ENCODE peak calls at places on chromosomes 5 and 9, in six cellular contexts. L is heart right ventricle, Y is left ventricle myocardium inferior, U is K562, Z is BE2C, M is AG09309. R is an unnamed sample.

GRCh38 chr5:148372331-148372730 is 11.4 kb upstream of the FBXO38 start:
- DNase-seq in Z (no peak), M (no peak), U (no peak), L (no peak), Y (no peak), R (no peak)

GRCh38 chr5:107455111-107455544 is 215.6 kb downstream of the EFNA5 start:
- DNase-seq in U (no peak), Y (no peak), Z (no peak), M (no peak), L (no peak), R (no peak)

GRCh38 chr9:128685636-128686489 is 3.2 kb upstream of the SET start:
- DNase-seq in L (no peak), M (no peak), Z (no peak), Y (no peak), U (no peak), R (no peak)

GRCh38 chr5:76337949-76338589 is 65.0 kb upstream of the IQGAP2 start:
- DNase-seq in Z (peak), M (no peak), Y (no peak), L (no peak), U (peak), R (peak)

GRCh38 chr5:169003721-169004481 is 297.0 kb downstream of the SLIT3 start:
- DNase-seq in U (no peak), L (no peak), M (no peak), Y (no peak), Z (peak), R (no peak)

GRCh38 chr5:41955432-41956024 is 30.4 kb downstream of the FBXO4 start:
- DNase-seq in Z (no peak), U (no peak), Y (no peak), M (no peak), L (no peak), R (no peak)

GRCh38 chr9:84819446-84819845 is 149.9 kb downstream of the NTRK2 start:
- DNase-seq in Y (no peak), U (peak), M (no peak), L (no peak), Z (no peak), R (no peak)

GRCh38 chr9:112629890-112630485 is 87.9 kb downstream of the INIP start:
- DNase-seq in Z (no peak), U (no peak), L (no peak), M (no peak), Y (no peak), R (no peak)

GRCh38 chr9:134167530-134167931 is 3.2 kb upstream of the RNU6ATAC start:
- DNase-seq in U (no peak), L (no peak), Z (no peak), M (no peak), Y (no peak), R (peak)

GRCh38 chr5:118646917-118647316 is 341.4 kb downstream of the DTWD2 start:
- DNase-seq in L (no peak), U (no peak), Z (no peak), Y (no peak), M (no peak), R (no peak)

GRCh38 chr9:4424891-4425290 is 65.4 kb upstream of the SLC1A1 start:
- DNase-seq in L (no peak), Z (no peak), M (no peak), U (no peak), Y (no peak), R (peak)

GRCh38 chr5:150258126-150258525 is 31.4 kb downstream of the CAMK2A start:
- DNase-seq in Z (no peak), Y (no peak), L (peak), M (no peak), U (no peak), R (no peak)

GRCh38 chr5:73232266-73233041 is 59.5 kb downstream of the TMEM174 start:
- DNase-seq in U (no peak), Y (no peak), L (no peak), M (no peak), Z (no peak), R (no peak)

GRCh38 chr5:54176066-54176835 is 134.1 kb downstream of the ARL15 start:
- DNase-seq in M (no peak), L (no peak), Z (no peak), Y (no peak), U (no peak), R (no peak)

GRCh38 chr5:34749431-34749872 is 89.5 kb upstream of the TTC23L start:
- DNase-seq in Z (no peak), M (peak), L (no peak), U (no peak), Y (no peak), R (peak)

GRCh38 chr5:138716456-138716924 is 36.7 kb upstream of the CTNNA1 start:
- DNase-seq in M (no peak), Z (peak), U (no peak), Y (no peak), L (no peak), R (peak)

GRCh38 chr5:135271533-135272310 is 127.3 kb downstream of the MACROH2A1 start:
- DNase-seq in Y (no peak), M (peak), U (peak), Z (no peak), L (no peak), R (peak)

GRCh38 chr9:131334568-131335105 is 45.1 kb downstream of the PLPP7 start:
- DNase-seq in U (peak), Z (peak), L (peak), Y (peak), M (no peak), R (no peak)

GRCh38 chr9:456365-456764 is 241.7 kb downstream of the DOCK8 start:
- DNase-seq in Z (no peak), U (no peak), L (peak), M (no peak), Y (peak), R (no peak)

GRCh38 chr5:91378683-91379601 is 4.2 kb downstream of the ARRDC3 start:
- DNase-seq in U (no peak), Z (no peak), M (no peak), Y (no peak), L (no peak), R (no peak)

GRCh38 chr9:114288233-114289051 is 34.5 kb upstream of the ORM1 start:
- DNase-seq in Z (no peak), Y (peak), L (no peak), U (no peak), M (no peak), R (peak)

GRCh38 chr5:85000671-85001070 is 616.0 kb upstream of the EDIL3 start:
- DNase-seq in U (no peak), L (no peak), Y (no peak), Z (no peak), M (no peak), R (no peak)

GRCh38 chr5:112757468-112758208 is 20.0 kb downstream of the APC start:
- DNase-seq in U (peak), L (no peak), M (no peak), Y (no peak), Z (no peak), R (peak)

GRCh38 chr5:1930501-1930879 is 47.8 kb upstream of the IRX4 start:
- DNase-seq in L (no peak), U (no peak), Y (no peak), Z (peak), M (no peak), R (no peak)

GRCh38 chr5:149416977-149417713 is 38.1 kb upstream of the IL17B start:
- DNase-seq in L (peak), Z (no peak), M (no peak), Y (no peak), U (no peak), R (no peak)

GRCh38 chr5:172525633-172526360 is 71.5 kb upstream of the SH3PXD2B start:
- DNase-seq in L (no peak), M (no peak), U (no peak), Z (no peak), Y (no peak), R (no peak)

GRCh38 chr5:180323929-180324632 is 29.1 kb downstream of the GFPT2 start:
- DNase-seq in M (no peak), U (no peak), L (no peak), Y (no peak), Z (no peak), R (peak)

GRCh38 chr9:88646539-88646938 is 111.6 kb downstream of the NXNL2 start:
- DNase-seq in M (no peak), L (no peak), U (no peak), Z (no peak), Y (no peak), R (no peak)

GRCh38 chr5:68673451-68674180 is 420.2 kb upstream of the SLC30A5 start:
- DNase-seq in Y (no peak), Z (peak), M (no peak), L (no peak), U (no peak), R (no peak)

GRCh38 chr5:14097998-14098471 is 45.1 kb upstream of the TRIO start:
- DNase-seq in M (peak), U (no peak), Y (no peak), Z (no peak), L (no peak), R (peak)

GRCh38 chr5:171485668-171486067 is 66.2 kb downstream of the FGF18 start:
- DNase-seq in Z (no peak), M (no peak), U (no peak), Y (no peak), L (no peak), R (no peak)

GRCh38 chr5:79241535-79241979 is 5.6 kb downstream of the JMY start:
- DNase-seq in M (no peak), Z (no peak), L (no peak), Y (no peak), U (no peak), R (no peak)

GRCh38 chr5:94613583-94613982 is 4.8 kb downstream of the KIAA0825 start:
- DNase-seq in M (no peak), L (no peak), U (peak), Z (peak), Y (no peak), R (peak)

DNA sequence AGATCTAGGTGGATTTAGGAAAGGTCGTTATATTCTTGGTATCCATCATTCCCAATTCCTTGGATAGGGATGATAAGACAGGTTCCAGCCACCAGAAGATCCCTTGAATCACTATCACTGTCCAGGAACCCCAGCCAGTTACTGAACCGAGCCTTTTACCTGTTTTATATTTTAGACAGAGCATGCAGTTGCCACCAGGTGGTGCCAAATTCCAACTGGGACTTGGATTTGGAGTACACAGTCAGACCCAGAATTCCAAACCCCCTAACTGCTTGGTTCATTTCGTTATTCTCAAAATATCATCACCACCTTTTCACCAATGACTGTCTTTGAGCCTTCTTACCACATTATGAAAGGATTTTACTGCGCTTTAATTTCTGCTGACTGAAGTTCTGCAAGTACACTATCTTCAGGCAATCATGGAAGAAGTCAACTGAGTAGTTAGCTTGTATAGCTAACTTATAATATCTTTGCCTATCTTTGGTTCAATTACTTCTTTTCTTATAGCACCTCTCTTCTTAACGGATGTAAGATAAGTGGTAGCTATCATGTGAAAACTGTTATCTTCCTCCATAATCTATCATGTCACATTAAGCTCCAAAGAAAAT is 191.8 kb downstream of the PRR16 start:
- DNase-seq in Z (peak), M (no peak), L (no peak), Y (no peak), U (peak), R (peak)
- TF ChIP-seq CTCF in Z (peak), M (peak), L (no peak), Y (peak), U (peak), R (peak)

GRCh38 chr9:22009563-22009867 is 410 bp upstream of the CDKN2B start:
- DNase-seq in Y (no peak), M (no peak), U (no peak), Z (no peak), L (no peak), R (no peak)
- H3K4me3 ChIP-seq in Y (peak), M (peak), U (no peak), Z (peak), L (peak), R (peak)

GRCh38 chr9:7094576-7094975 is 336.8 kb downstream of the KDM4C start:
- DNase-seq in M (no peak), Y (no peak), U (no peak), L (no peak), Z (no peak), R (no peak)

GRCh38 chr9:7093040-7093439 is 335.3 kb downstream of the KDM4C start:
- DNase-seq in Z (no peak), M (no peak), L (no peak), U (no peak), Y (no peak), R (no peak)

GRCh38 chr9:7097040-7097715 is 339.4 kb downstream of the KDM4C start:
- DNase-seq in U (no peak), M (no peak), Y (no peak), L (no peak), Z (no peak), R (no peak)

GRCh38 chr9:7095054-7095453 is 337.3 kb downstream of the KDM4C start:
- DNase-seq in L (no peak), Z (no peak), M (no peak), Y (no peak), U (no peak), R (no peak)

GRCh38 chr9:7094052-7094451 is 336.3 kb downstream of the KDM4C start:
- DNase-seq in U (no peak), Y (no peak), M (no peak), Z (peak), L (no peak), R (peak)
- TF ChIP-seq CTCF in U (peak), Y (peak), M (peak), Z (peak), L (no peak), R (peak)

GRCh38 chr5:65833780-65834179 is 92.6 kb upstream of the ERBIN start:
- DNase-seq in M (no peak), Y (no peak), L (no peak), Z (no peak), U (no peak), R (no peak)
- H3K4me3 ChIP-seq in M (no peak), Y (no peak), L (no peak), Z (no peak), U (no peak), R (no peak)

DNA sequence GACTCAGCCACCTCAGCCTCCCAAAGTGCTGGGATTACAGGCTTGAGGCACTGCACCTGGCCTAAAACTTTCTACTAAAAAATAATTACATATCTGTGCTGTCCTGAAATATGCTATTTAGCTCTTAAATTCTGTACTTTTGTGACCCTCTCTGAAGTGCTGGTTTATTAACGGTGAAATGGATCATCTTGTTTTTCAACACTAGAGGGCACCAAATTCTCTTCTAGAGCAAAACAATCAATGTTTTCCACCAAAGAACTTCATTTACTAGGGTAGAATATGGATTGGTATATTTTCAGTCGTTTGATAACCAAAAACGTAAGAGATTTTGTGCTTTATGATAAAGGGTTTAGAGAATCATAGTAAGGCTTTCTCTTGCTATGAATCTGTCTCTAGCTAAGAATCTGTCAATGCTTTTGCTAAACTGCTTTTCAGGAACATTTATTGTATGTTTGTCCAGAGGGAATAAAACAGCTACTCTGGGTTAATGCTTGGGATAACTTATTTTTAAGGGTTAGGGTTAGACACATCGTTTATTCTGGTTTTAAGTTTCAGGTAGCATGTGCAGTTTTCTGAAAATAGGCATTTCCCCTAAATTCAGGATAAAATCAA is 63.6 kb downstream of the RNF180 start:
- DNase-seq in Z (no peak), L (no peak), M (no peak), U (peak), Y (no peak), R (peak)
- TF ChIP-seq CTCF in Z (peak), L (peak), M (peak), U (peak), Y (peak), R (peak)

GRCh38 chr5:156327306-156327705 is 342 bp downstream of the SGCD start:
- DNase-seq in Y (no peak), Z (no peak), U (no peak), M (no peak), L (no peak), R (peak)

GRCh38 chr5:156326718-156327259 is at the start of gene SGCD:
- DNase-seq in Z (no peak), L (peak), Y (peak), U (no peak), M (peak), R (peak)

GRCh38 chr5:156328766-156329165 is 1.8 kb downstream of the SGCD start:
- DNase-seq in U (no peak), Y (no peak), M (no peak), Z (no peak), L (peak), R (no peak)

GRCh38 chr5:156329197-156329611 is 2.2 kb downstream of the SGCD start:
- DNase-seq in Z (no peak), L (peak), U (no peak), Y (peak), M (no peak), R (no peak)

DNA sequence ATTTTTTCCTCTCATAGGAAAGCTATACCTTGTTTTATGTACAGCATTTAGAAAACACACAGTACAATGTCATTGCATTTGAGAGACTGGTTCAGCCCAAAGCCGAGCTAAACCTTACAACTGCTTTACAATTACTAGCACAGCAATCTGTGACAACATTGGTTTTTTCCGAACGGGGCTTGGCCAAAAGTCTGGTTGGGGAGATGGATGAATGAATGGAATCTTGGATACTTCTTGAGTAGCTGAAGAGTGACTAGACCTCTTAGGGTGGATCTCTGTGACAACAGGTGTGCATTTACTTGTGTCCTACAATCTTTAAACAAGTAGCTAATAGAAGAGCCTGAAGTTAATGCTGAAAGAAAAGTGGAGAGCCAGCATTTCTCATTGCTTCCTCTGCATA is 1.2 kb downstream of the SGCD start:
- DNase-seq in M (no peak), U (no peak), Z (no peak), Y (no peak), L (no peak), R (no peak)
- H3K4me3 ChIP-seq in M (peak), U (no peak), Z (no peak), Y (peak), L (peak), R (no peak)

GRCh38 chr9:27165067-27165466 is 56.0 kb downstream of the TEK start:
- DNase-seq in L (no peak), Y (no peak), M (no peak), U (no peak), Z (no peak), R (no peak)
- TF ChIP-seq CTCF in L (no peak), Y (no peak), M (no peak), U (no peak), Z (no peak), R (no peak)

R was measured in fibroblast of pulmonary artery.